ENCODE peak calls at places on chromosomes 5 and 9, in seven cellular contexts. X, Y, Q, B, O, C and U are unnamed samples.

GRCh38 chr9:124300312-124300711 is 42.6 kb downstream of the NEK6 start:
- DNase-seq in X (no peak), Y (no peak), Q (no peak), B (no peak), O (no peak), C (no peak), U (no peak)

GRCh38 chr9:81826541-81826906 is 101.7 kb upstream of the SPATA31D4 start:
- DNase-seq in X (no peak), Y (no peak), Q (peak), B (no peak), O (no peak), C (no peak), U (no peak)

GRCh38 chr9:118652258-118652657 is 717.0 kb downstream of the BRINP1 start:
- DNase-seq in X (no peak), Y (no peak), Q (no peak), B (no peak), O (no peak), C (no peak), U (no peak)

GRCh38 chr5:137503456-137503855 is 4.3 kb upstream of the SPOCK1 start:
- DNase-seq in X (no peak), Y (no peak), Q (no peak), B (no peak), O (no peak), C (no peak), U (no peak)

GRCh38 chr9:89749500-89750116 is 144.8 kb downstream of the GADD45G start:
- DNase-seq in X (no peak), Y (peak), Q (no peak), B (no peak), O (no peak), C (no peak), U (no peak)

GRCh38 chr9:134168731-134169130 is 4.4 kb upstream of the RNU6ATAC start:
- DNase-seq in X (no peak), Y (no peak), Q (no peak), B (no peak), O (no peak), C (no peak), U (no peak)

GRCh38 chr9:81266086-81266485 is 423.3 kb downstream of the TLE1 start:
- DNase-seq in X (no peak), Y (no peak), Q (no peak), B (no peak), O (no peak), C (no peak), U (no peak)

GRCh38 chr5:115859378-115859777 is 17.6 kb downstream of the AP3S1 start:
- DNase-seq in X (no peak), Y (peak), Q (no peak), B (no peak), O (no peak), C (no peak), U (no peak)

GRCh38 chr5:116479776-116480675 is 94.6 kb downstream of the SEMA6A start:
- DNase-seq in X (no peak), Y (peak), Q (no peak), B (no peak), O (no peak), C (no peak), U (no peak)

GRCh38 chr9:137241490-137242328 is 622 bp downstream of the TUBB4B start:
- DNase-seq in X (peak), Y (peak), Q (no peak), B (no peak), O (peak), C (no peak), U (no peak)

GRCh38 chr9:37913480-37914153 is 9.7 kb upstream of the SLC25A51 start:
- DNase-seq in X (peak), Y (peak), Q (peak), B (peak), O (peak), C (peak), U (peak)

GRCh38 chr5:67827521-67827920 is 388.0 kb upstream of the PIK3R1 start:
- DNase-seq in X (no peak), Y (peak), Q (no peak), B (no peak), O (no peak), C (no peak), U (no peak)

GRCh38 chr9:97640290-97640689 is 6.7 kb downstream of the NCBP1 start:
- DNase-seq in X (no peak), Y (no peak), Q (no peak), B (no peak), O (no peak), C (no peak), U (no peak)

GRCh38 chr5:151052834-151053233 is 28.0 kb downstream of the TNIP1 start:
- DNase-seq in X (no peak), Y (no peak), Q (no peak), B (no peak), O (no peak), C (no peak), U (no peak)

GRCh38 chr9:126698756-126699155 is 85.0 kb downstream of the LMX1B start:
- DNase-seq in X (no peak), Y (no peak), Q (no peak), B (no peak), O (no peak), C (no peak), U (no peak)

GRCh38 chr5:140261403-140262171 is 41.3 kb downstream of the PFDN1 start:
- DNase-seq in X (no peak), Y (peak), Q (peak), B (no peak), O (no peak), C (no peak), U (peak)